ENCODE peak calls at places on chromosomes 5 and 9, in eight cellular contexts. H, N, M, G, W, F, L and R are unnamed samples.
A peak's percentile ranks its signal among the peaks of the same experiment; 100 is the strongest.

GRCh38 chr9:25964239-25964638 is 286.0 kb upstream of the TUSC1 start:
- DNase-seq in G (no peak), M (peak; percentile 19), F (peak; percentile 90), N (no peak), H (no peak), L (peak; percentile 95), W (no peak), R (no peak)

GRCh38 chr5:177269232-177269895 is 34.2 kb downstream of the RAB24 start:
- DNase-seq in G (no peak), F (no peak), W (no peak), M (peak; percentile 83), L (no peak), N (no peak), H (no peak), R (no peak)

GRCh38 chr9:109192732-109193361 is 25.8 kb upstream of the FRRS1L start:
- DNase-seq in F (peak; percentile 38), H (no peak), N (peak; percentile 70), G (no peak), M (peak; percentile 83), L (peak; percentile 69), W (no peak), R (no peak)

GRCh38 chr9:135321580-135321979 is 158.0 kb upstream of the PPP1R26 start:
- DNase-seq in W (no peak), L (no peak), M (no peak), G (no peak), N (no peak), H (no peak), F (no peak), R (no peak)

GRCh38 chr9:89742660-89743059 is 137.8 kb downstream of the GADD45G start:
- DNase-seq in F (no peak), H (no peak), W (no peak), N (no peak), L (no peak), M (no peak), G (no peak), R (no peak)

GRCh38 chr9:75090579-75090978 is 2.3 kb downstream of the OSTF1 start:
- DNase-seq in M (no peak), H (no peak), W (no peak), L (no peak), G (no peak), F (no peak), N (no peak), R (no peak)

GRCh38 chr5:93209476-93209875 is 371.5 kb downstream of the NR2F1-AS1 start:
- DNase-seq in L (no peak), N (no peak), H (no peak), G (no peak), W (no peak), M (no peak), F (no peak), R (no peak)

GRCh38 chr5:1199649-1200494 is 1.5 kb upstream of the SLC6A19 start:
- DNase-seq in M (no peak), N (no peak), W (no peak), G (no peak), F (no peak), H (no peak), L (peak; percentile 43), R (peak; percentile 60)

GRCh38 chr5:119582987-119583386 is 46.4 kb upstream of the FAM170A start:
- DNase-seq in L (peak; percentile 93), N (no peak), H (no peak), W (no peak), G (no peak), F (no peak), M (no peak), R (no peak)

GRCh38 chr9:35760651-35761050 is 6.6 kb upstream of the MSMP start:
- DNase-seq in F (peak; percentile 36), N (no peak), H (no peak), M (peak; percentile 49), G (no peak), W (no peak), L (no peak), R (no peak)

GRCh38 chr9:18268381-18268780 is 205.6 kb upstream of the ADAMTSL1 start:
- DNase-seq in H (peak; percentile 22), G (no peak), N (no peak), F (peak; percentile 86), L (peak; percentile 78), M (no peak), W (no peak), R (no peak)

GRCh38 chr5:124121198-124121597 is 609.2 kb downstream of the CSNK1G3 start:
- DNase-seq in N (no peak), W (no peak), F (peak; percentile 47), L (no peak), M (no peak), G (no peak), H (no peak), R (no peak)

GRCh38 chr9:112784020-112784788 is 33.6 kb downstream of the SNX30 start:
- DNase-seq in N (no peak), W (no peak), H (no peak), F (no peak), M (peak; percentile 14), L (peak; percentile 79), G (peak; percentile 61), R (no peak)

GRCh38 chr9:72332351-72332750 is 32.7 kb downstream of the ZFAND5 start:
- DNase-seq in L (no peak), W (no peak), M (no peak), H (no peak), N (no peak), F (no peak), G (no peak), R (no peak)

GRCh38 chr9:14710804-14711203 is 11.7 kb downstream of the CER1 start:
- DNase-seq in M (no peak), L (no peak), H (no peak), G (no peak), W (no peak), F (peak; percentile 64), N (no peak), R (no peak)

GRCh38 chr5:79237735-79238560 is 2.0 kb downstream of the JMY start:
- DNase-seq in H (no peak), F (no peak), N (no peak), M (no peak), W (no peak), L (no peak), G (no peak), R (no peak)

DNA sequence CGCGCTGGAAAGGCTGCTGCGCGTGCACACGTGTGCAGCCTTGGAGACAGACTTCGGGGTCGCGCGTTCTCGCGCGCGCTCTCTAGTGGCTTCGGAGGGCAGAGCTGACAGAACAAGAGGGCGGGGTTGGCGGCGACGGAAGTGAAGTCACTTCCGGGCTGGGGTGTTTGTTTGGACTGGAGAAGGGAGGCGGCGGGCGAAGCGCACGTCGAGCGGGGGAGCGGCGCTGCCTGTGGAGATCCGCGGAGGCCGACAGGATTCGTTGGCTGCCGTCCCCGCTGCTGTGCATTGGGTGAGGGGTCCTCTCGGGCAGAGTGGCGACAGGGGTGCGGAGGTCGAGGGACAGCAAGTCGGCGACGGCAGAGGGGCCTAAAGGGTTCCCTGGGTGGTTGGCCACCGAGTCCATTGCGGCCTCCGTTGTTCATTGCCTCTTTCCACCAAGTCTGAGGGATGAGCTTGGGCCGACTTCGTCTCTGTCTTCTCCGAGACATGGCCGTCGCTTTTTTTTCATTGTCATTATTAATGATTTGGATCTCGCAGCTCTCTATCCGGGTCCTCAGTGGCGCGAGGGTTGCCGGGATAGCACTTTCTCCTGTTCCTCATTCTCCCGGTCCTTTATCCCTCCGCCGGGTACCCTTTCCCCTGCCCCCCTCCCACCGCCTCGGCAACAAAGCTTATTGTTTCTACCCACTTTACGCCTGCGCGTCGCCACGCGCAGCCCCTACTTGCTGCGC is at the start of gene PAIP2:
- DNase-seq in N (peak; percentile 98), H (peak; percentile 97), G (peak; percentile 98), L (peak; percentile 99), F (peak; percentile 95), M (peak; percentile 98), W (peak; percentile 98), R (peak; percentile 98)
- H3K4me1 ChIP-seq in N (peaks cover 20% of the 10 kb centered on the region), H (peaks cover 4% of the 10 kb centered on the region), G (peaks cover 43% of the 10 kb centered on the region), L (peaks cover 4% of the 10 kb centered on the region), F (peaks cover 18% of the 10 kb centered on the region), M (peaks cover 24% of the 10 kb centered on the region), W (peaks cover 36% of the 10 kb centered on the region), R (peaks cover 12% of the 10 kb centered on the region)

GRCh38 chr5:96064905-96065304 is 103.3 kb upstream of the ELL2 start:
- DNase-seq in F (no peak), G (no peak), M (no peak), W (no peak), N (no peak), H (no peak), L (no peak), R (no peak)

GRCh38 chr5:96065577-96066385 is 104.1 kb upstream of the ELL2 start:
- DNase-seq in G (no peak), N (no peak), L (no peak), H (no peak), W (no peak), M (no peak), F (no peak), R (no peak)

GRCh38 chr5:96067902-96068614 is 106.4 kb upstream of the ELL2 start:
- DNase-seq in L (peak; percentile 65), N (no peak), F (peak; percentile 90), M (no peak), W (no peak), G (no peak), H (no peak), R (no peak)

GRCh38 chr5:96066386-96066719 is 104.7 kb upstream of the ELL2 start:
- DNase-seq in G (no peak), N (no peak), L (no peak), H (no peak), W (no peak), F (no peak), M (no peak), R (no peak)

GRCh38 chr5:96067251-96067650 is 105.6 kb upstream of the ELL2 start:
- DNase-seq in H (no peak), L (no peak), G (no peak), M (no peak), N (no peak), F (peak; percentile 27), W (no peak), R (no peak)
- H3K27ac ChIP-seq in H (no peak overlapping the region), L (no peak overlapping the region), G (no peak overlapping the region), M (no peak overlapping the region), N (no peak overlapping the region), F (peak overlapping the region; percentile 72), W (no peak overlapping the region), R (no peak overlapping the region)

DNA sequence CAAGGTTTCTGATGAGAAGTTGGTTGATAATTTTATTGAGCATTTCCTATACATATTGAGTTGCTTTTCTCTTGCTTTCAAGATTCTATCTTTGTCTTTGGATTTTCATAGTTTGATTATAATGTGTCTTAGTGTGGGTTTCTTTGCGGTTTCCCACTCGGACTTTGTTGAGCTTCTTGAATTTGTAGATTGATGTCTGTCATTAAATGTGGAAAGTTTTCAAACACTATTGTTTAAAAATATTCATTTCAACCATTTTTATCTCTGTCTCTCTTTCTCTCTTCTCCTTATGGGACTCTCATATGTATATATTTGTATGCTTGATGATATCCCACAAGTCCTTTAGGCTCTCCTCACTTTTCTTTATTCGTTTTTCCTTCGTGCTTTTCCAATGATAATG is 18.5 kb upstream of the PCDHA1 start:
- DNase-seq in F (no peak), W (no peak), N (no peak), L (no peak), H (no peak), G (no peak), M (no peak), R (no peak)
- H3K4me1 ChIP-seq in F (no peaks in the 10 kb centered on the region), W (no peaks in the 10 kb centered on the region), N (no peaks in the 10 kb centered on the region), L (no peaks in the 10 kb centered on the region), H (no peaks in the 10 kb centered on the region), G (no peaks in the 10 kb centered on the region), M (no peaks in the 10 kb centered on the region), R (no peaks in the 10 kb centered on the region)

DNA sequence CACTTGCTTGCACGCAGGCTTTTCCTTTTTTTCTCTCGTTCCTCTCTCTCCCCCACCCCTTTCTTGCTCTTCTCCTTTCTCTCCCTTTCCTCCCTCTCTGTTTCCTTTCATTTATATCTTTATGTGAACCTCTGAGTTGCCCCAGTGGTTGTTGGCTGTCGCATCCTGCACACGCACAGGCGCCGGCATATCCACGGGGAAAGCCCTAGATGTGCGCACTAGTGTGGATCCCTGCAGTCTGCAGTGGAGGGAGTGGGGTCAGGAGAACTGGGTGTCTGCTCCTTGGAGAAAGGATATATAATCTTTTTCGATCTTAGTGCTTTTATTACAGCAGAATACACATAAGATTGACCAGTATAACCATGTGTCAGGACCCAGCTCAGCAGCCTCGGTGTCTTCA is 223.5 kb downstream of the FANCC start:
- DNase-seq in G (no peak), W (no peak), H (no peak), F (no peak), M (no peak), L (no peak), N (peak; percentile 12), R (no peak)
- H3K27ac ChIP-seq in G (peak overlapping the region; percentile 93), W (no peak overlapping the region), H (no peak overlapping the region), F (no peak overlapping the region), M (peak overlapping the region; percentile 22), L (no peak overlapping the region), N (no peak overlapping the region), R (no peak overlapping the region)